ENCODE peak calls at places on chromosome 15, in seven cellular contexts. H is amygdala; V is naive thymus-derived CD8-positive, alpha-beta T cell; K is body of pancreas; P is astrocyte of the cerebellum; L is activated naive CD8-positive, alpha-beta T cell treated with anti-CD3 and anti-CD28 coated beads, Interleukin-2, amount 50 U/mL, for 24 hours; Y is brain microvascular endothelial cell. M is an unnamed sample.

GRCh38 chr15:91263632-91264477 is 163.8 kb downstream of the SV2B start:
- DNase-seq in Y (no peak), P (no peak), H (no peak), L (no peak), K (peak; percentile 32), V (no peak), M (no peak)

GRCh38 chr15:24862726-24863521 is 91.9 kb upstream of the SNRPN start:
- DNase-seq in H (no peak), V (no peak), P (no peak), K (no peak), L (no peak), Y (no peak), M (no peak)

GRCh38 chr15:59294961-59295741 is 77.5 kb downstream of the MYO1E start:
- DNase-seq in Y (peak; percentile 88), L (no peak), V (no peak), H (no peak), P (peak; percentile 70), K (no peak), M (no peak)

GRCh38 chr15:85361306-85361705 is 19.1 kb upstream of the AKAP13 start:
- DNase-seq in Y (no peak), P (no peak), H (no peak), K (no peak), L (no peak), V (no peak), M (no peak)

GRCh38 chr15:85748729-85749128 is 46.0 kb downstream of the KLHL25 start:
- DNase-seq in K (peak; percentile 10), L (no peak), V (no peak), P (no peak), H (no peak), Y (no peak), M (no peak)

GRCh38 chr15:39589193-39589814 is 8.4 kb downstream of the THBS1 start:
- DNase-seq in K (no peak), V (no peak), Y (no peak), L (no peak), P (no peak), H (no peak), M (no peak)

GRCh38 chr15:31212286-31212685 is 110.8 kb upstream of the TRPM1 start:
- DNase-seq in L (no peak), Y (no peak), V (no peak), K (no peak), H (no peak), P (no peak), M (no peak)

GRCh38 chr15:77983708-77984445 is 93.6 kb downstream of the TBC1D2B start:
- DNase-seq in K (no peak), Y (no peak), V (no peak), L (no peak), H (no peak), P (no peak), M (no peak)

GRCh38 chr15:77500986-77501385 is 80.3 kb downstream of the HMG20A start:
- DNase-seq in K (no peak), Y (peak; percentile 49), L (no peak), H (no peak), V (no peak), P (no peak), M (no peak)

GRCh38 chr15:31077181-31077580 is 24.3 kb downstream of the TRPM1 start:
- DNase-seq in K (no peak), V (no peak), P (no peak), L (no peak), H (no peak), Y (no peak), M (no peak)

GRCh38 chr15:76667943-76668715 is 237.0 kb downstream of the SCAPER start:
- DNase-seq in P (no peak), V (no peak), L (no peak), H (no peak), Y (no peak), K (no peak), M (peak; percentile 39)

GRCh38 chr15:84750583-84751092 is 2.2 kb downstream of the ZNF592 start:
- DNase-seq in P (no peak), L (peak; percentile 23), K (no peak), Y (no peak), H (no peak), V (no peak), M (no peak)

GRCh38 chr15:26126070-26126469 is 262.9 kb upstream of the ATP10A start:
- DNase-seq in K (peak; percentile 52), Y (no peak), V (no peak), P (no peak), L (no peak), H (no peak), M (no peak)

GRCh38 chr15:67843571-67844387 is 3.9 kb upstream of the RNU6-1 start:
- DNase-seq in K (no peak), L (no peak), Y (no peak), H (no peak), P (no peak), V (no peak), M (no peak)

GRCh38 chr15:101500865-101501551 is 11.5 kb upstream of the PCSK6 start:
- DNase-seq in Y (no peak), V (no peak), K (no peak), P (no peak), L (no peak), H (no peak), M (no peak)

GRCh38 chr15:29432191-29433049 is 162.8 kb upstream of the NSMCE3 start:
- DNase-seq in Y (no peak), P (no peak), V (no peak), L (no peak), H (no peak), K (no peak), M (no peak)

GRCh38 chr15:70096975-70097336 is 761 bp downstream of the TLE3 start:
- DNase-seq in P (no peak), K (peak; percentile 35), Y (no peak), L (no peak), V (no peak), H (no peak), M (no peak)

GRCh38 chr15:50046868-50047267 is 72.2 kb downstream of the ATP8B4 start:
- DNase-seq in L (no peak), Y (peak; percentile 24), P (no peak), K (no peak), V (no peak), H (no peak), M (no peak)

GRCh38 chr15:77671274-77672056 is 38.8 kb upstream of the LINGO1 start:
- DNase-seq in P (no peak), V (no peak), L (no peak), Y (no peak), K (no peak), H (no peak), M (no peak)

GRCh38 chr15:20346082-20346805 is 195.4 kb downstream of the GOLGA6L6 start:
- DNase-seq in P (no peak), L (no peak), H (no peak), Y (no peak), V (no peak), K (no peak), M (no peak)

GRCh38 chr15:90885432-90886290 is 1.4 kb downstream of the FES start:
- DNase-seq in H (no peak), K (peak; percentile 72), Y (peak; percentile 43), P (no peak), L (peak; percentile 90), V (peak; percentile 49), M (peak; percentile 40)

GRCh38 chr15:69976366-69976994 is 121.2 kb downstream of the TLE3 start:
- DNase-seq in P (peak; percentile 43), L (peak; percentile 52), Y (peak; percentile 28), H (no peak), K (no peak), V (no peak), M (peak; percentile 3)

GRCh38 chr15:52496776-52497470 is 31.8 kb downstream of the MYO5A start:
- DNase-seq in L (peak; percentile 37), K (no peak), Y (peak; percentile 12), H (no peak), P (no peak), V (no peak), M (no peak)

GRCh38 chr15:101277943-101278564 is 769 bp upstream of the SELENOS start:
- DNase-seq in H (no peak), K (no peak), P (no peak), Y (no peak), V (no peak), L (no peak), M (no peak)

GRCh38 chr15:82986442-82986780 is 401 bp downstream of the RAMAC start:
- DNase-seq in H (no peak), P (peak; percentile 8), Y (no peak), V (peak; percentile 3), L (no peak), K (no peak), M (no peak)

GRCh38 chr15:90386221-90386620 is 1.8 kb upstream of the IQGAP1 start:
- DNase-seq in Y (no peak), H (no peak), P (no peak), K (no peak), L (no peak), V (no peak), M (no peak)

GRCh38 chr15:60844431-60845174 is 365.7 kb upstream of the ICE2 start:
- DNase-seq in H (no peak), L (peak; percentile 46), Y (no peak), P (no peak), K (no peak), V (peak; percentile 66), M (no peak)

GRCh38 chr15:93035092-93035915 is 53.7 kb downstream of the RGMA start:
- DNase-seq in L (no peak), Y (no peak), P (no peak), H (no peak), V (no peak), K (no peak), M (no peak)

M was measured in COLO829.